ENCODE peak calls at places on chromosomes 16 and 17, in four cellular contexts. A is GM23338, Y is spleen, E is left ventricle myocardium inferior. I is an unnamed sample.

GRCh38 chr16:66270333-66270927 is 96.1 kb upstream of the CDH5 start:
- DNase-seq in E (peak; percentile 71), A (peak; percentile 87), Y (peak; percentile 94), I (peak; percentile 55)

GRCh38 chr17:31269597-31269996 is 27.4 kb downstream of the OMG start:
- DNase-seq in E (no peak), Y (no peak), A (peak; percentile 79), I (peak; percentile 83)

GRCh38 chr16:14672403-14672971 is 21.6 kb downstream of the PLA2G10 start:
- DNase-seq in E (no peak), Y (no peak), A (no peak), I (no peak)

GRCh38 chr16:3992297-3993051 is 112.0 kb upstream of the CREBBP start:
- DNase-seq in Y (no peak), A (peak; percentile 42), E (no peak), I (no peak)

GRCh38 chr16:63787014-63787413 is 1334.8 kb downstream of the CDH11 start:
- DNase-seq in E (no peak), Y (no peak), A (peak; percentile 7), I (no peak)

GRCh38 chr17:28182559-28182958 is 136.4 kb upstream of the TMEM97 start:
- DNase-seq in Y (no peak), E (no peak), A (no peak), I (no peak)

GRCh38 chr17:59845595-59846390 is 47.0 kb downstream of the TUBD1 start:
- DNase-seq in E (no peak), A (peak; percentile 54), Y (no peak), I (peak; percentile 75)

GRCh38 chr16:87948119-87948545 is 3.1 kb upstream of the BANP start:
- DNase-seq in E (no peak), A (no peak), Y (no peak), I (no peak)

GRCh38 chr16:30054959-30055553 is 10.5 kb upstream of the ALDOA start:
- DNase-seq in Y (peak; percentile 81), A (peak; percentile 88), E (no peak), I (no peak)

GRCh38 chr16:20803561-20804214 is 2.6 kb downstream of the ERI2 start:
- DNase-seq in A (no peak), Y (no peak), E (no peak), I (no peak)

GRCh38 chr16:56610609-56611111 is 2.3 kb downstream of the MT2A start:
- DNase-seq in E (no peak), A (no peak), Y (no peak), I (peak; percentile 60)

GRCh38 chr16:88382491-88383400 is at the start of gene ZNF469:
- DNase-seq in A (peak; percentile 57), Y (peak; percentile 73), E (peak; percentile 14), I (no peak)

GRCh38 chr17:22273308-22273707 is 581.0 kb downstream of the KCNJ18 start:
- DNase-seq in Y (peak; percentile 22), A (no peak), E (no peak), I (no peak)

GRCh38 chr16:7470344-7470743 is 137.7 kb downstream of the RBFOX1 start:
- DNase-seq in Y (no peak), E (no peak), A (no peak), I (no peak)

GRCh38 chr16:80480664-80481063 is 60.1 kb upstream of the DYNLRB2 start:
- DNase-seq in Y (no peak), E (no peak), A (no peak), I (no peak)

GRCh38 chr16:82636958-82637357 is 10.2 kb downstream of the CDH13 start:
- DNase-seq in Y (no peak), E (no peak), A (no peak), I (no peak)

GRCh38 chr17:70373369-70373768 is 204.0 kb downstream of the KCNJ2 start:
- DNase-seq in E (no peak), Y (no peak), A (no peak), I (no peak)

GRCh38 chr17:279356-279755 is 73.3 kb downstream of the RPH3AL start:
- DNase-seq in A (no peak), Y (no peak), E (no peak), I (no peak)

GRCh38 chr17:10754861-10755591 is 25.2 kb upstream of the TMEM220 start:
- DNase-seq in E (no peak), A (peak; percentile 81), Y (no peak), I (no peak)

GRCh38 chr16:72502654-72503005 is 330.7 kb upstream of the PMFBP1 start:
- DNase-seq in E (no peak), Y (no peak), A (no peak), I (no peak)

GRCh38 chr16:9072806-9073341 is 18.6 kb upstream of the HAPSTR1 start:
- DNase-seq in Y (no peak), A (no peak), E (no peak), I (peak; percentile 66)

GRCh38 chr16:81813648-81814047 is 34.6 kb downstream of the PLCG2 start:
- DNase-seq in E (no peak), Y (no peak), A (no peak), I (no peak)

GRCh38 chr16:28513484-28514181 is 7.0 kb upstream of the IL27 start:
- DNase-seq in A (no peak), E (no peak), Y (no peak), I (no peak)

GRCh38 chr17:39118674-39119419 is 32.6 kb downstream of the PLXDC1 start:
- DNase-seq in A (no peak), E (no peak), Y (no peak), I (no peak)

GRCh38 chr17:75776399-75777242 is 8.0 kb upstream of the UNK start:
- DNase-seq in Y (peak; percentile 43), E (no peak), A (no peak), I (no peak)

GRCh38 chr16:72467157-72467759 is 295.3 kb upstream of the PMFBP1 start:
- DNase-seq in E (no peak), Y (no peak), A (peak; percentile 81), I (peak; percentile 31)

GRCh38 chr17:8831234-8831849 is 32.2 kb upstream of the MFSD6L start:
- DNase-seq in A (no peak), Y (no peak), E (no peak), I (no peak)
- H3K27ac ChIP-seq in A (no peak overlapping the region), Y (no peak overlapping the region), E (no peak overlapping the region), I (no peak overlapping the region)

GRCh38 chr17:48563867-48564199 is 14.3 kb downstream of the HOXB4 start:
- DNase-seq in Y (no peak), E (no peak), A (no peak), I (no peak)
- H3K27me3 ChIP-seq in Y (peaks cover 38% of the 10 kb centered on the region), E (peaks cover 99% of the 10 kb centered on the region), A (peaks cover 100% of the 10 kb centered on the region), I (peaks cover 97% of the 10 kb centered on the region)

DNA sequence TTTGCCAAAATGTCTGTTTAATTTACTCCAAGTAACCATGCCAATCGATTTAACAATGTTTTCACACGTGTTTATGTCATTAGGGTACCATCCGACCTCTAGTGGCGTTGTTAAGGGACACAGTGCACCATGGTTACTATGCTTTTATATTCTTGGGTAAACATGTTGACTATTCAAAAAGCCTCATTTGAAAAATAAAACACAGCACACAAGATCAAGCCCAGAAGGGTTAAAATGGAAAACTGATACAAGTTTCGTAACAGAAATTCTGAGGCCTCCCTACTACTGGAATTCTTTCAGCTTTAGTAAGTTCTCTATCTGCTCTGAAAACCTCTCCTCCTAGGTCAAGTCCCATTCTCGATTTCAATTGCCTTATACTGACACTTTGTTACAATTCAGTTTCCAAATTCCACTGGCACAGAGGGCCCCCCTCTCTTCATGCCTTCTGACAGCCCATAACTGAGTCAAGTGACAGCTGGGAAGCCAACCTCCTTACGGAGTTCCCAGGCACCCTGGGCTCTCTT is 2.1 kb downstream of the CFAP20 start:
- DNase-seq in Y (no peak), A (peak; percentile 52), E (no peak), I (peak; percentile 38)
- H3K27ac ChIP-seq in Y (peak overlapping the region; percentile 91), A (no peak overlapping the region), E (peak overlapping the region; percentile 96), I (peak overlapping the region; percentile 33)

DNA sequence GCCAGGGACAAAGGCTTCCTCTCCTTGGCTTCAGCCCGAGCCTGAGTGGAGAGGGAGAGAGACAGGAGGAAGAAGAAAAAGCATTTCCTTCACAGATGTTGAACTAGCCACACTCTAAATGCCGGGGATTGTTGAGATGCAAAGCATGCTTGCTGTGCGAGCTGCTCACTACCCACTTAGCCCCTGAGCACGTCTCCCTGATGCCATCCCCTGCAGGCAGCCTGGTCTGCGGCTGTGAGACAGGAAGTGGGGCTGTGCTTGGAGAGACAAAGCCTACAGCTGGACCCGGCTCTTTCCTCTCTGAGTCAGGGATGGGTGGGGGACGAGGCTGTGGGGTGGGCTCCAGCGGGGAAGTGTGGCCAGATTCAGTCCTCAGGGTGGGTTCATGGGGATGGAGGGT is 13.7 kb downstream of the WNT9B start:
- DNase-seq in E (no peak), Y (no peak), A (peak; percentile 38), I (peak; percentile 4)
- H3K27me3 ChIP-seq in E (peaks cover 62% of the 10 kb centered on the region), Y (peaks cover 10% of the 10 kb centered on the region), A (no peaks in the 10 kb centered on the region), I (no peaks in the 10 kb centered on the region)

DNA sequence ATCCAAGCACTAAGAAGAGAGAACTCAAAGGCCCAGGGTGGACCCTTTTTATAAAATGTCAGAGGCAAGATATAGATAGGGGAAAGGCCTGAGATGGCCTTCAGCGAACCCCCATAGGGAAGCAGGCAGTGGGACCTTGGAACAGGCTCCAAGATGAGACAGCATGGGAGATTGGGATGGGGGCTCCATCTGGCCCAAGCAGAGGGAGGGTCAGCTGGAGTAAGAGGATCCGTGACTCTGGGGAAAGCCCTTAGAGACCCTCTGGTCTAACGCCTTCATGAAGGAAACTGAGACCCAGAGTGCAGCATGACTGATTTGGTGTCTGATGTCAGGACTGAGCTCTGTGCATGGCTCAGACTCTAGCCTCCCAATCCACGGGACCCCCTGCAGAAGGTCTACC is 30.8 kb downstream of the C17orf100 start:
- DNase-seq in A (no peak), Y (no peak), E (no peak), I (no peak)
- H3K27ac ChIP-seq in A (no peak overlapping the region), Y (no peak overlapping the region), E (no peak overlapping the region), I (no peak overlapping the region)

GRCh38 chr16:85064186-85064585 is 36.6 kb downstream of the KIAA0513 start:
- DNase-seq in A (no peak), E (no peak), Y (no peak), I (no peak)

GRCh38 chr16:85061566-85061965 is 34.0 kb downstream of the KIAA0513 start:
- DNase-seq in E (peak; percentile 57), Y (peak; percentile 90), A (no peak), I (no peak)

GRCh38 chr16:85062303-85062702 is 34.7 kb downstream of the KIAA0513 start:
- DNase-seq in E (no peak), A (peak; percentile 54), Y (no peak), I (no peak)

GRCh38 chr16:85065099-85065498 is 37.5 kb downstream of the KIAA0513 start:
- DNase-seq in A (no peak), E (no peak), Y (no peak), I (no peak)

GRCh38 chr16:85062728-85063336 is 35.2 kb downstream of the KIAA0513 start:
- DNase-seq in E (no peak), A (no peak), Y (no peak), I (no peak)
- H3K27me3 ChIP-seq in E (no peaks in the 10 kb centered on the region), A (no peaks in the 10 kb centered on the region), Y (no peaks in the 10 kb centered on the region), I (no peaks in the 10 kb centered on the region)

DNA sequence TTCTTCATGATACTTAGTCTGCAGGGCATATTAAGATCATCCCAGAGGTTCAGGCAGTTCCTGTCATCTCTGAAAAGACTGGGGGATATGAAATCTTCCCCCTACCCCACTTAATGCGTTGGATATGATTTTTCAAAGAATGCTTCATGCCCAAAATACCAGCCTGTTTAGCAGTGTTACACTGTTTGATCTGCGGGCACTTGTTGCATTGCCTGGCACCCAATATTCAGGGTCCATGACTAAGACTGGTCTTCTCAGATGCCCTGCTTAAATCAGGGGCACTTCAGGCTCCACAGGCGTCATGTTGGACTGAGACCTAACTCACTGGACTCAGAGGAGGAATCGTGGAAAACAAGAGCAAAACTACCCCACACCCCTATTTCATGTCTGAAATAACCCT is 6.4 kb upstream of the RASL10B start:
- DNase-seq in Y (no peak), A (no peak), E (no peak), I (no peak)
- H3K27ac ChIP-seq in Y (no peak overlapping the region), A (peak overlapping the region; percentile 50), E (no peak overlapping the region), I (no peak overlapping the region)